ENCODE peak calls at places on chromosomes 16 and 17, in five cellular contexts. A is GM20000; X is pancreas; M is uterus; D is CD8-positive, alpha-beta T cell. B is an unnamed sample.

GRCh38 chr16:86381491-86381890 is 128.8 kb upstream of the FOXF1 start:
- DNase-seq in D (no peak), M (no peak), X (no peak), A (no peak), B (no peak)

GRCh38 chr16:85838381-85838780 is 38.9 kb downstream of the COX4I1 start:
- DNase-seq in X (no peak), D (no peak), A (no peak), M (no peak), B (no peak)

GRCh38 chr17:55421179-55421934 is at the start of gene MMD:
- DNase-seq in A (no peak), X (no peak), M (peak; percentile 43), D (no peak), B (no peak)

GRCh38 chr17:15398736-15399331 is 57.4 kb upstream of the TEKT3 start:
- DNase-seq in A (no peak), M (no peak), D (no peak), X (no peak), B (no peak)

GRCh38 chr17:30514895-30515596 is 37.8 kb downstream of the GOSR1 start:
- DNase-seq in A (no peak), X (no peak), D (no peak), M (no peak), B (no peak)

GRCh38 chr17:20267459-20267842 is 199.9 kb downstream of the LGALS9B start:
- DNase-seq in A (no peak), X (no peak), M (no peak), D (peak; percentile 69), B (no peak)

GRCh38 chr16:28491080-28491969 is 549 bp downstream of the CLN3 start:
- DNase-seq in X (peak; percentile 50), M (peak; percentile 43), A (no peak), D (no peak), B (peak; percentile 24)

GRCh38 chr17:1640329-1641064 is 5.0 kb downstream of the SCARF1 start:
- DNase-seq in X (peak; percentile 58), A (no peak), D (no peak), M (no peak), B (no peak)

GRCh38 chr16:28898942-28899341 is 20.7 kb downstream of the ATP2A1 start:
- DNase-seq in M (no peak), X (no peak), A (no peak), D (no peak), B (no peak)

GRCh38 chr17:80195671-80196529 is 24.2 kb downstream of the SGSH start:
- DNase-seq in M (no peak), A (peak; percentile 67), D (peak; percentile 41), X (no peak), B (peak; percentile 64)

GRCh38 chr16:85995591-85996461 is 96.9 kb downstream of the IRF8 start:
- DNase-seq in X (no peak), A (no peak), M (no peak), D (no peak), B (no peak)

GRCh38 chr17:15493031-15493750 is 25.8 kb upstream of the CDRT4 start:
- DNase-seq in D (no peak), X (no peak), M (no peak), A (no peak), B (no peak)

GRCh38 chr16:51880776-51881175 is 666.2 kb downstream of the TOX3 start:
- DNase-seq in A (no peak), M (no peak), D (no peak), X (no peak), B (no peak)

GRCh38 chr17:78832541-78832810 is 8.1 kb downstream of the USP36 start:
- DNase-seq in X (no peak), A (no peak), M (no peak), D (no peak), B (no peak)

GRCh38 chr16:49876716-49877129 is 20.8 kb upstream of the ZNF423 start:
- DNase-seq in D (no peak), A (peak; percentile 85), M (peak; percentile 62), X (peak; percentile 86), B (peak; percentile 87)

GRCh38 chr16:85912271-85912974 is 13.5 kb downstream of the IRF8 start:
- DNase-seq in M (peak; percentile 71), X (no peak), A (no peak), D (no peak), B (no peak)

GRCh38 chr16:12332553-12332952 is 356.0 kb downstream of the SNX29 start:
- DNase-seq in X (no peak), M (no peak), D (no peak), A (no peak), B (no peak)

GRCh38 chr16:16154292-16154951 is 68.9 kb downstream of the ABCC6 start:
- DNase-seq in A (no peak), M (no peak), D (no peak), X (no peak), B (no peak)

GRCh38 chr17:64658931-64659330 is 3.2 kb downstream of the SMURF2 start:
- DNase-seq in A (no peak), M (no peak), D (no peak), X (no peak), B (no peak)

GRCh38 chr17:82238562-82239201 is 9.8 kb downstream of the SLC16A3 start:
- DNase-seq in A (peak; percentile 82), D (peak; percentile 77), X (peak; percentile 68), M (peak; percentile 82), B (no peak)

GRCh38 chr16:6160303-6160702 is 1062.7 kb upstream of the EEF2KMT start:
- DNase-seq in M (no peak), D (no peak), X (no peak), A (no peak), B (no peak)

GRCh38 chr16:6170022-6170421 is 1072.4 kb upstream of the EEF2KMT start:
- DNase-seq in A (no peak), M (no peak), X (no peak), D (no peak), B (no peak)

GRCh38 chr16:6160871-6161270 is 1063.3 kb upstream of the EEF2KMT start:
- DNase-seq in A (no peak), D (no peak), M (no peak), X (no peak), B (no peak)

DNA sequence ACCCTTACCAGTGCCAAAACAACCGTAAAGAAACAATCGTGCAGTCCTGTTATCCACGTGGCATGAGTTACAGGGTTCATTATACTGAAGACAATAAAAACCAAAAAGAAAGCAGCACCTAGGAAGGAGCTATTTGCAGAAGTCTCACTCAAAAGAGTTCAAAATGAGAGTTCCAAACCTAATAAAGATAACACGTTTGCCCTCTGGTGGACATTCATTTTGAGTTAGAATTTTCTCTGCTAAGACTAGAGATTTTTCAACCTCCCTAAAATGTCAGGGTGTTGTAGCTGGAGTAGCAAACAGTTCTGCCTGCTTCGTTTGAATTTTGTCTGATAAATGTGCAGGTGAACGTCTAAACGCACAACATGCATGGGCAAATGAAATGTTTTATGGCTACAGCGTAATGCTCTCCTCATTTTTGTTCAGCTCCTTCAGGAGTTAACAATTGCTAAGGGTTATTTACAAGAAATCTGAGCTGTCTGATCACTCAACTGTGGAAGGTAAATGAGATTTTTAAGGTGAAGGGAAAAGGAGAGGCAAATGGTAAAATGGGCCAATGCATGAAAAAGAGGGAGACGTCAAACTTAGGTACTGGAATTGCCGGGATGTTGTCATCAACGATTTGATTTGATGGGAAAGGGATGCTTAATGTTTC is 1067.9 kb upstream of the EEF2KMT start:
- DNase-seq in M (no peak), A (no peak), D (no peak), X (no peak), B (no peak)
- TF ChIP-seq CTCF in M (no peak), A (no peak), D (no peak), X (no peak), B (no peak)

GRCh38 chr17:7841622-7842379 is 7.8 kb downstream of the KDM6B start:
- DNase-seq in A (peak; percentile 82), D (peak; percentile 99), X (peak; percentile 94), M (peak; percentile 94), B (peak; percentile 82)
- TF ChIP-seq CTCF in A (peak; percentile 14), D (no peak), X (no peak), M (no peak), B (peak; percentile 37)

GRCh38 chr16:425082-425718 is at the start of gene RAB11FIP3:
- DNase-seq in X (peak; percentile 80), D (peak; percentile 82), A (peak; percentile 99), M (peak; percentile 84), B (peak; percentile 98)
- TF ChIP-seq CTCF in X (no peak), D (peak; percentile 40), A (peak; percentile 1), M (peak; percentile 14), B (no peak)

GRCh38 chr16:88633684-88634140 is 4.7 kb upstream of the IL17C start:
- DNase-seq in A (peak; percentile 88), D (peak; percentile 78), M (no peak), X (no peak), B (peak; percentile 87)
- TF ChIP-seq CTCF in A (no peak), D (no peak), M (no peak), X (no peak), B (peak; percentile 56)

DNA sequence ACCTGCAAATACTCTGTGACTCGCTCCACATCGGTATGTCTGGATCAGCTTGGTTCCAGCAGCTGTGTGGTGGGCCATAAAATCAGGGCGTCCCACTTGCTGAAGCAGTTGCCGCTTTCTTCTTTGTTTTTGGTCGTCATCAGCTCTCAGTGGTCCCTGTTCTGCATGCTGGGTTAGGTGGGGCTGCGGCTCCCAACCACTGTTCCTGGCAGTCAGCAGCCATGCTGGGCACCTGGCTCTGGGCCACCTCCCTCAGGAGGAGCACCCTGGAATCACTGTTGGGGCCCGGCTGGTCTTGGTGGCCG is 23.0 kb downstream of the MGRN1 start:
- DNase-seq in D (no peak), M (no peak), A (no peak), X (no peak), B (no peak)
- TF ChIP-seq CTCF in D (no peak), M (no peak), A (no peak), X (no peak), B (no peak)

DNA sequence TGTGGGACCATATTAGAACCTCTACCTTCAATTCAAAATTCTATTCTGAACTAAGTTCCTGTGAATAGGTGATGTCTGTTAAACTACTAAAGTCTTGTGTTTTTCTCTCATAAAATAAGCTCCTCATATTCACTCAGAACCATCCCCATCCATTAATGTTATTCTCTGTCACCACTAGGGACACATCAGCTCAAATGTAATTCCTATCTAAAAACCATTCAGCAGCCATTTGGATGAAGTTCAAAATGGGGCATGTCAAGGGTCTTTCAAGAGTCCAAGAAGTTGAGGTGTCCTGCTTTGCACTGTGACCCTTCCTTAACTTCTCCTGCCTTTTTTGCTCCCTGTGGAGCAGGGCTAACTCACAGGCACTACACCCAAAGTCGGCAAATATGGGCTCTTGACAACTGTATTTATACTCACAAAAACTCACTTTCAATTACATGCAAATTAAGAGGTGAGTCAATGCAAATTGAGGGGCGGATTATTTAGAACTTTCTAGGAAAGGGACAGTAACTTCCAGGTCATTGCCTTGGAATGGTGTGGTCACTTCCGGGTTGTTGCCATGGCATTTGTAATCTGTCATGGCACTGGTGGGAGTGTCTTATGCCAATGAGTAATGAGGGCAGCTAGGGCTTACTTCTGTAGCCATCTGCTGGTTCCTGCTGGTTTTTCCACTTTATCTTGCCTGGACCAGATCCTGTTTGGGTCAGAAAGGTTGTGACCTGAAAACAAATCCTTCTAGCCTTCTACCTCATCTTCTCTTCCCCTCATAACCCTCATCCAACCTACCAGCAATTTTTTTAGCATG is 128.2 kb upstream of the COX10 start:
- DNase-seq in A (no peak), D (no peak), X (no peak), M (no peak), B (no peak)
- TF ChIP-seq CTCF in A (no peak), D (no peak), X (no peak), M (no peak), B (no peak)